ENCODE peak calls at places on chromosomes 6 and 20, in seven cellular contexts. One of them, this sample, is unnamed.
A peak's percentile ranks its signal among the peaks of the same experiment; 100 is the strongest.

GRCh38 chr6:17785094-17785787 is 78.5 kb upstream of the NUP153 start:
- DNase-seq in PC-3: no peak
- DNase-seq in lower lobe of right lung: no peak
- DNase-seq in RWPE1: no peak
- DNase-seq in right cardiac atrium: no peak
- DNase-seq in body of pancreas: no peak
- DNase-seq in ovary: no peak
- DNase-seq in this sample: no peak

GRCh38 chr6:17986656-17987575 is 519 bp downstream of the KIF13A start:
- DNase-seq in PC-3: peak; percentile 58
- DNase-seq in lower lobe of right lung: peak; percentile 82
- DNase-seq in RWPE1: peak; percentile 46
- DNase-seq in right cardiac atrium: peak; percentile 85
- DNase-seq in body of pancreas: peak; percentile 61
- DNase-seq in ovary: peak; percentile 61
- DNase-seq in this sample: peak; percentile 63

GRCh38 chr6:149963212-149963461 is 606 bp upstream of the ULBP1 start:
- DNase-seq in PC-3: peak; percentile 58
- DNase-seq in lower lobe of right lung: no peak
- DNase-seq in RWPE1: peak; percentile 55
- DNase-seq in right cardiac atrium: no peak
- DNase-seq in body of pancreas: no peak
- DNase-seq in ovary: no peak
- DNase-seq in this sample: no peak

GRCh38 chr20:58228484-58229197 is at the start of gene ANKRD60:
- DNase-seq in PC-3: no peak
- DNase-seq in lower lobe of right lung: no peak
- DNase-seq in RWPE1: no peak
- DNase-seq in right cardiac atrium: peak; percentile 67
- DNase-seq in body of pancreas: no peak
- DNase-seq in ovary: peak; percentile 69
- DNase-seq in this sample: no peak

GRCh38 chr20:10578607-10579006 is 95.2 kb downstream of the JAG1 start:
- DNase-seq in PC-3: peak; percentile 96
- DNase-seq in lower lobe of right lung: no peak
- DNase-seq in RWPE1: peak; percentile 65
- DNase-seq in right cardiac atrium: no peak
- DNase-seq in body of pancreas: no peak
- DNase-seq in ovary: no peak
- DNase-seq in this sample: no peak

GRCh38 chr6:105019285-105019684 is 62.4 kb downstream of the LIN28B start:
- DNase-seq in PC-3: no peak
- DNase-seq in lower lobe of right lung: no peak
- DNase-seq in RWPE1: no peak
- DNase-seq in right cardiac atrium: no peak
- DNase-seq in body of pancreas: no peak
- DNase-seq in ovary: no peak
- DNase-seq in this sample: no peak

GRCh38 chr20:48153523-48153922 is 368.2 kb upstream of the SULF2 start:
- DNase-seq in PC-3: peak; percentile 19
- DNase-seq in lower lobe of right lung: no peak
- DNase-seq in RWPE1: peak; percentile 40
- DNase-seq in right cardiac atrium: no peak
- DNase-seq in body of pancreas: peak; percentile 32
- DNase-seq in ovary: no peak
- DNase-seq in this sample: no peak

GRCh38 chr20:53707341-53708102 is 113.9 kb upstream of the ZNF217 start:
- DNase-seq in PC-3: peak; percentile 35
- DNase-seq in lower lobe of right lung: no peak
- DNase-seq in RWPE1: no peak
- DNase-seq in right cardiac atrium: no peak
- DNase-seq in body of pancreas: no peak
- DNase-seq in ovary: no peak
- DNase-seq in this sample: no peak

GRCh38 chr20:63093966-63094766 is 87.4 kb upstream of the BHLHE23 start:
- DNase-seq in PC-3: no peak
- DNase-seq in lower lobe of right lung: peak; percentile 34
- DNase-seq in RWPE1: no peak
- DNase-seq in right cardiac atrium: peak; percentile 12
- DNase-seq in body of pancreas: peak; percentile 4
- DNase-seq in ovary: no peak
- DNase-seq in this sample: peak; percentile 4

GRCh38 chr20:36144336-36144735 is 10.2 kb upstream of the EPB41L1 start:
- DNase-seq in PC-3: peak; percentile 8
- DNase-seq in lower lobe of right lung: no peak
- DNase-seq in RWPE1: no peak
- DNase-seq in right cardiac atrium: no peak
- DNase-seq in body of pancreas: no peak
- DNase-seq in ovary: no peak
- DNase-seq in this sample: no peak

GRCh38 chr20:59124326-59125029 is 39.1 kb upstream of the ZNF831 start:
- DNase-seq in PC-3: no peak
- DNase-seq in lower lobe of right lung: no peak
- DNase-seq in RWPE1: no peak
- DNase-seq in right cardiac atrium: no peak
- DNase-seq in body of pancreas: peak; percentile 50
- DNase-seq in ovary: no peak
- DNase-seq in this sample: no peak

GRCh38 chr20:48931527-48932374 is 10.2 kb downstream of the ARFGEF2 start:
- DNase-seq in PC-3: no peak
- DNase-seq in lower lobe of right lung: no peak
- DNase-seq in RWPE1: no peak
- DNase-seq in right cardiac atrium: no peak
- DNase-seq in body of pancreas: no peak
- DNase-seq in ovary: no peak
- DNase-seq in this sample: no peak

GRCh38 chr6:4533576-4533975 is 242.6 kb upstream of the CDYL start:
- DNase-seq in PC-3: peak; percentile 28
- DNase-seq in lower lobe of right lung: no peak
- DNase-seq in RWPE1: no peak
- DNase-seq in right cardiac atrium: no peak
- DNase-seq in body of pancreas: no peak
- DNase-seq in ovary: no peak
- DNase-seq in this sample: no peak

GRCh38 chr6:168133186-168133585 is 54.2 kb upstream of the FRMD1 start:
- DNase-seq in PC-3: no peak
- DNase-seq in lower lobe of right lung: no peak
- DNase-seq in RWPE1: no peak
- DNase-seq in right cardiac atrium: peak; percentile 90
- DNase-seq in body of pancreas: no peak
- DNase-seq in ovary: peak; percentile 67
- DNase-seq in this sample: no peak

GRCh38 chr6:37257320-37257633 is 295 bp upstream of the TBC1D22B start:
- DNase-seq in PC-3: no peak
- DNase-seq in lower lobe of right lung: no peak
- DNase-seq in RWPE1: no peak
- DNase-seq in right cardiac atrium: no peak
- DNase-seq in body of pancreas: no peak
- DNase-seq in ovary: no peak
- DNase-seq in this sample: no peak

GRCh38 chr6:37258405-37258704 is 411 bp upstream of the TMEM217 start:
- DNase-seq in PC-3: peak; percentile 5
- DNase-seq in lower lobe of right lung: no peak
- DNase-seq in RWPE1: no peak
- DNase-seq in right cardiac atrium: no peak
- DNase-seq in body of pancreas: no peak
- DNase-seq in ovary: no peak
- DNase-seq in this sample: no peak

GRCh38 chr6:37257634-37258404 is at the start of the genes TBC1D22B and TMEM217:
- DNase-seq in PC-3: peak; percentile 98
- DNase-seq in lower lobe of right lung: peak; percentile 97
- DNase-seq in RWPE1: peak; percentile 99
- DNase-seq in right cardiac atrium: peak; percentile 98
- DNase-seq in body of pancreas: peak; percentile 98
- DNase-seq in ovary: peak; percentile 96
- DNase-seq in this sample: peak; percentile 98

GRCh38 chr6:37258716-37259115 is 772 bp upstream of the TMEM217 start:
- DNase-seq in PC-3: no peak
- DNase-seq in lower lobe of right lung: no peak
- DNase-seq in RWPE1: no peak
- DNase-seq in right cardiac atrium: no peak
- DNase-seq in body of pancreas: no peak
- DNase-seq in ovary: no peak
- DNase-seq in this sample: no peak

GRCh38 chr6:37256692-37257319 is 766 bp upstream of the TBC1D22B start:
- DNase-seq in PC-3: peak; percentile 42
- DNase-seq in lower lobe of right lung: no peak
- DNase-seq in RWPE1: no peak
- DNase-seq in right cardiac atrium: no peak
- DNase-seq in body of pancreas: no peak
- DNase-seq in ovary: no peak
- DNase-seq in this sample: no peak
- H3K27ac ChIP-seq in PC-3: no peak overlapping the region
- H3K27ac ChIP-seq in lower lobe of right lung: no peak overlapping the region
- H3K27ac ChIP-seq in RWPE1: no peak overlapping the region
- H3K27ac ChIP-seq in right cardiac atrium: no peak overlapping the region
- H3K27ac ChIP-seq in body of pancreas: peak overlapping the region; percentile 83
- H3K27ac ChIP-seq in ovary: no peak overlapping the region
- H3K27ac ChIP-seq in this sample: peak overlapping the region; percentile 26

DNA sequence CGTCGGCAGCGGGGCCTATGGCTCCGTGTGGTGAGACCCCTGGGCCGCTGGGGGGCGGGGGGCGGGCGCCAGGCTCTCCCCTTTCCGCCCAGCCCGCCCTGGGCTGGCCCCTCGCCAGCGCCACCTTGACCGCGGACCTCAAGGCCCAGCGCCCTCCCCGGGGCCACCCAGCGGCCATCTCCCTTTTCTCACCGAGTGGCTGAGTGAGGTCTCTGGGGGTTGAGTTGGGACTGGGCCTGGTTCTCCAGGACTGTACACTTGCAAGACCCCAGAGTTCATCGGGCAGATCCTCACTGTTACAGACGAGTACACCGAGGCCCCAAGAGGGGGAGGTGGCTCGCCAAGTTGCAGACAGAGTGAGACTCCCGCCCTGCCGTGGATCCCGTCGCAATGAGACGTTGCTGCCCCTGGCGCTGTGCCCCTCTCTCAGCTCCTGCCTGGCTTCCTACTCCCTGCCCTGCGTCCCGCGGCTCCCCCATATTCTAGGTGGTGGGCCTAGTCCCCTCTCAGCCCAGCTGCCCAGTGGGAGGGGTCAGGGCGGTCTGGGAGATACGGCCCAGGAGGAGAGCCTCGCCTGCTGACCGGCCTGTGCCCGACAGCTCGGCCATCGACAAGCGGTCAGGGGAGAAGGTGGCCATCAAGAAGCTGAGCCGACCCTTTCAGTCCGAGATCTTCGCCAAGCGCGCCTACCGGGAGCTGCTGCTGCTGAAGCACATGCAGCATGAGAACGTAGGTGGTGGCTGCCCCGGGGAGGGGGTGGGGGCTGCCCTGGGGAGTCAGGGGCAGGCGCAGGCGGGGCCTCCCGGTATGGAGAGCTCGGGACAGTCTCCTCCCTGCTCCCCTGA is 581 bp downstream of the MAPK13 start:
- DNase-seq in PC-3: peak; percentile 60
- DNase-seq in lower lobe of right lung: peak; percentile 80
- DNase-seq in RWPE1: peak; percentile 58
- DNase-seq in right cardiac atrium: peak; percentile 65
- DNase-seq in body of pancreas: peak; percentile 80
- DNase-seq in ovary: peak; percentile 37
- DNase-seq in this sample: peak; percentile 77
- H3K27ac ChIP-seq in PC-3: peak overlapping the region; percentile 51
- H3K27ac ChIP-seq in lower lobe of right lung: peak overlapping the region; percentile 88
- H3K27ac ChIP-seq in RWPE1: no peak overlapping the region
- H3K27ac ChIP-seq in right cardiac atrium: no peak overlapping the region
- H3K27ac ChIP-seq in body of pancreas: peak overlapping the region; percentile 93
- H3K27ac ChIP-seq in ovary: peak overlapping the region; percentile 20
- H3K27ac ChIP-seq in this sample: peak overlapping the region; percentile 90

GRCh38 chr6:111683126-111683525 is 77.4 kb upstream of the TRAF3IP2 start:
- DNase-seq in PC-3: no peak
- DNase-seq in lower lobe of right lung: no peak
- DNase-seq in RWPE1: no peak
- DNase-seq in right cardiac atrium: peak; percentile 81
- DNase-seq in body of pancreas: no peak
- DNase-seq in ovary: peak; percentile 43
- DNase-seq in this sample: no peak

GRCh38 chr6:111685058-111685457 is 79.4 kb upstream of the TRAF3IP2 start:
- DNase-seq in PC-3: no peak
- DNase-seq in lower lobe of right lung: no peak
- DNase-seq in RWPE1: no peak
- DNase-seq in right cardiac atrium: no peak
- DNase-seq in body of pancreas: no peak
- DNase-seq in ovary: no peak
- DNase-seq in this sample: no peak

GRCh38 chr6:111685506-111685905 is 79.8 kb upstream of the TRAF3IP2 start:
- DNase-seq in PC-3: no peak
- DNase-seq in lower lobe of right lung: no peak
- DNase-seq in RWPE1: no peak
- DNase-seq in right cardiac atrium: no peak
- DNase-seq in body of pancreas: no peak
- DNase-seq in ovary: no peak
- DNase-seq in this sample: no peak

GRCh38 chr6:111681856-111682255 is 76.2 kb upstream of the TRAF3IP2 start:
- DNase-seq in PC-3: no peak
- DNase-seq in lower lobe of right lung: no peak
- DNase-seq in RWPE1: no peak
- DNase-seq in right cardiac atrium: no peak
- DNase-seq in body of pancreas: no peak
- DNase-seq in ovary: no peak
- DNase-seq in this sample: no peak

GRCh38 chr6:111683749-111684267 is 78.1 kb upstream of the TRAF3IP2 start:
- DNase-seq in PC-3: no peak
- DNase-seq in lower lobe of right lung: no peak
- DNase-seq in RWPE1: no peak
- DNase-seq in right cardiac atrium: peak; percentile 72
- DNase-seq in body of pancreas: no peak
- DNase-seq in ovary: no peak
- DNase-seq in this sample: no peak
- H3K27ac ChIP-seq in PC-3: no peak overlapping the region
- H3K27ac ChIP-seq in lower lobe of right lung: peak overlapping the region; percentile 73
- H3K27ac ChIP-seq in RWPE1: no peak overlapping the region
- H3K27ac ChIP-seq in right cardiac atrium: peak overlapping the region; percentile 96
- H3K27ac ChIP-seq in body of pancreas: no peak overlapping the region
- H3K27ac ChIP-seq in ovary: no peak overlapping the region
- H3K27ac ChIP-seq in this sample: peak overlapping the region; percentile 63

DNA sequence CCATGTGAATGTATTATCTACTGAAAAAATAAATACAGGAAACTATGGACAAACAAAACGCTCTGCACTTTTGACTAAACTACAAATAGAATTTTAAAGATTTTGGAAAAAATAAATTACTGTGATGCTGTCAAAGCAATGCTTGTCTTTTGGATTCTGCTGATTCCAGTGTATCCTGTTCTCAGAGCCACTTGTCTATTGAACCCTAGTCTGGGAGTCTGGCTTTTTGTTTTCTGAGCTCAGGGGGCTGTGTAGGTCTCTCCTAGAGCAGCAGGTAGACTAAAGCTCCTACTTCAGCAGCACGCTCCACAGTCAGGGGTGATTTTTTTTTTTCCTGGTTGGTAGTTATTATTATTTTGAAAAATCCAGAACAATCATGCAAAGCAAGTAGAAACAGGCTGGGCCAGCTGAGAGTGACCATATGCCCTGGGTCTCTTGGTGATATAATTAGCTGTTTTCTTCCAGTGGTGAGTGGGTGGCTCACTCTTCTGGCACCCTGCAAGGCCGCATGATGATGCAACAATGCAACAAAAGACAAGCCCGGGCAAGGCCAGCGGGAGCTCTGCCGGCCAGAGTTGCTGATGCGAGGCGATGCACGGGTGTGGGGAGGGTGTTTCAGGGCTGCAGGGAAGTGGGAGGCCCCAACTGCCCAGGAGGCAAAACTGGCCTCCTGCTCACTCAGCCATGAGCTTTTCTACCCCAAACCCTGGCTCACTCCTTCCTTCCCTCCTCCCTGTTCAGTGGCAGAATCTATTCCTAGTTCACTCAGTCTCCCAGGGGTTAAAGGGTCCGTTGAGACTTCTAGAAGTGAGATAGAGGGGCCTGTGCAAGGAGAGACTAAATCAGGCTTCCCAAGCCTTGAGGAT is 11.6 kb upstream of the CDKN1A start:
- DNase-seq in PC-3: peak; percentile 47
- DNase-seq in lower lobe of right lung: peak; percentile 83
- DNase-seq in RWPE1: peak; percentile 90
- DNase-seq in right cardiac atrium: peak; percentile 92
- DNase-seq in body of pancreas: peak; percentile 93
- DNase-seq in ovary: peak; percentile 91
- DNase-seq in this sample: peak; percentile 65
- H3K27ac ChIP-seq in PC-3: no peak overlapping the region
- H3K27ac ChIP-seq in lower lobe of right lung: no peak overlapping the region
- H3K27ac ChIP-seq in RWPE1: peak overlapping the region; percentile 82
- H3K27ac ChIP-seq in right cardiac atrium: no peak overlapping the region
- H3K27ac ChIP-seq in body of pancreas: peak overlapping the region; percentile 56
- H3K27ac ChIP-seq in ovary: peak overlapping the region; percentile 60
- H3K27ac ChIP-seq in this sample: no peak overlapping the region